ENCODE peak calls at places on chromosomes 13 and 19, in six cellular contexts. O is right atrium auricular region, F is adrenal gland, D is BE2C, G is A549, A is mucosa of descending colon. T is an unnamed sample. For H3K9me3, the result is how much of the 10 kb centered on the place peaks cover.

GRCh38 chr13:21894091-21894490 is 223.2 kb downstream of the FGF9 start:
- DNase-seq in D (no peak), F (no peak), A (peak), G (no peak), O (no peak), T (no peak)

GRCh38 chr19:29672933-29673336 is 7.7 kb downstream of the PLEKHF1 start:
- DNase-seq in O (no peak), G (no peak), D (no peak), A (peak), F (no peak), T (peak)

GRCh38 chr13:95341441-95341840 is 40.2 kb upstream of the ABCC4 start:
- DNase-seq in D (no peak), O (no peak), A (no peak), G (no peak), F (no peak), T (no peak)

GRCh38 chr13:43251967-43252366 is 228.6 kb downstream of the DNAJC15 start:
- DNase-seq in F (no peak), O (no peak), D (no peak), G (no peak), A (no peak), T (no peak)

GRCh38 chr19:30830875-30831274 is 458.7 kb downstream of the ZNF536 start:
- DNase-seq in D (no peak), F (no peak), A (no peak), G (no peak), O (no peak), T (no peak)

GRCh38 chr19:17778621-17779280 is 16.2 kb upstream of the B3GNT3 start:
- DNase-seq in D (no peak), A (peak), O (no peak), G (no peak), F (no peak), T (peak)

GRCh38 chr13:50365683-50366391 is 350.6 kb downstream of the KCNRG start:
- DNase-seq in O (no peak), G (no peak), A (no peak), F (no peak), D (no peak), T (no peak)

GRCh38 chr13:74796126-74796643 is 662.0 kb upstream of the KLF12 start:
- DNase-seq in F (no peak), O (no peak), G (no peak), D (no peak), A (no peak), T (no peak)

GRCh38 chr13:113786262-113786841 is 27.3 kb downstream of the TMEM255B start:
- DNase-seq in G (no peak), F (no peak), O (no peak), A (no peak), D (no peak), T (no peak)

GRCh38 chr19:10727599-10728250 is 9.8 kb downstream of the DNM2 start:
- DNase-seq in G (no peak), F (no peak), D (no peak), A (no peak), O (no peak), T (peak)

GRCh38 chr19:30074741-30075460 is 132.9 kb downstream of the URI1 start:
- DNase-seq in F (no peak), A (no peak), D (no peak), O (no peak), G (no peak), T (no peak)

GRCh38 chr13:99126821-99127220 is 73.8 kb upstream of the UBAC2 start:
- DNase-seq in G (no peak), A (no peak), F (no peak), D (no peak), O (no peak), T (no peak)
- H3K4me3 ChIP-seq in G (no peak), A (no peak), F (no peak), D (no peak), O (no peak), T (no peak)

GRCh38 chr19:14843169-14843568 is 5.6 kb downstream of the OR7A10 start:
- DNase-seq in F (no peak), D (no peak), O (no peak), A (no peak), G (no peak), T (no peak)

GRCh38 chr19:14835011-14835410 is at the start of the genes OR7A5 and OR7C1:
- DNase-seq in D (no peak), O (no peak), G (no peak), A (no peak), F (no peak), T (no peak)

GRCh38 chr19:14840206-14840605 is 5.2 kb upstream of the OR7A5 start:
- DNase-seq in F (no peak), D (no peak), O (no peak), A (no peak), G (no peak), T (no peak)

DNA sequence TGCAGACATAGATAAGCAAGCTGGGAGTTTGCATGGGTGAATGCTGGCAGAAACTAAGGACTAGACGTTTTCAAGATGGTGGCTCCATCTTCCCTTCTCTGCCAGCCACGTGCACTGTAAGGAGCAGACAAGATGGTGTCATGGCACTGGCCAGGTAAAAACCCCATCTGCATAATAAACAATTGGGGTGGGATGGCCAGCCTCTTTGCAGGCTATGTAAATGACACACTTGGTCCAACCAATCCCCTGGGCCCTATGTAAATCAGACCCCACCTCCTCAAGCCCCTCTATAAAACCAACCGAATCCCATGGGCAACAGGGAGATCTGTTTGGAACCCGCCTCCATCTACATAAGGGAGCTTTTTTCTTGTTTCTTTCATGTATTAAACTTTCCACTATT is 2.4 kb upstream of the OR7A5 start:
- DNase-seq in F (no peak), D (peak), G (no peak), A (no peak), O (no peak), T (no peak)
- H3K9me3 ChIP-seq in F (under half), D (under half), G (under half), A (under half), O (under half), T (under half)

GRCh38 chr13:34345601-34345939 is 527.6 kb downstream of the RFC3 start:
- DNase-seq in A (no peak), F (no peak), O (no peak), G (no peak), D (no peak), T (no peak)
- H3K4me3 ChIP-seq in A (no peak), F (no peak), O (no peak), G (no peak), D (peak), T (no peak)

GRCh38 chr13:84431646-84432045 is 549.4 kb upstream of the SLITRK1 start:
- DNase-seq in D (no peak), O (no peak), F (no peak), A (no peak), G (no peak), T (no peak)
- H3K9me3 ChIP-seq in D (under half), O (under half), F (under half), A (under half), G (under half), T (under half)

GRCh38 chr19:2033825-2034159 is 17.3 kb downstream of the MKNK2 start:
- DNase-seq in A (peak), D (no peak), F (no peak), O (no peak), G (no peak), T (no peak)

GRCh38 chr19:2033115-2033824 is 17.8 kb upstream of the BTBD2 start:
- DNase-seq in F (no peak), G (no peak), O (no peak), A (peak), D (no peak), T (no peak)

GRCh38 chr19:2034729-2035589 is 16.1 kb downstream of the MKNK2 start:
- DNase-seq in D (peak), O (no peak), G (no peak), A (peak), F (peak), T (peak)

GRCh38 chr19:2035590-2035991 is 15.5 kb downstream of the MKNK2 start:
- DNase-seq in O (no peak), G (no peak), A (no peak), F (no peak), D (no peak), T (no peak)

GRCh38 chr19:2032296-2032941 is 16.9 kb upstream of the BTBD2 start:
- DNase-seq in G (peak), A (peak), O (peak), D (peak), F (peak), T (peak)
- H3K4me3 ChIP-seq in G (peak), A (no peak), O (no peak), D (no peak), F (peak), T (no peak)

GRCh38 chr19:12015015-12015752 is 20.3 kb downstream of the ZNF433 start:
- DNase-seq in F (no peak), A (no peak), D (no peak), G (no peak), O (no peak), T (no peak)

GRCh38 chr19:12015753-12016116 is 19.7 kb downstream of the ZNF433 start:
- DNase-seq in D (no peak), O (no peak), F (no peak), A (no peak), G (no peak), T (no peak)
- H3K9me3 ChIP-seq in D (under half), O (under half), F (under half), A (half or more), G (under half), T (under half)

GRCh38 chr13:99196466-99197256 is 4.0 kb upstream of the UBAC2 start:
- DNase-seq in D (no peak), F (no peak), O (no peak), G (no peak), A (no peak), T (no peak)
- H3K4me3 ChIP-seq in D (no peak), F (no peak), O (no peak), G (no peak), A (no peak), T (no peak)

GRCh38 chr19:19747357-19748220 is 14.7 kb upstream of the ZNF14 start:
- DNase-seq in A (no peak), O (peak), F (peak), D (no peak), G (no peak), T (no peak)
- H3K9me3 ChIP-seq in A (under half), O (under half), F (under half), D (under half), G (under half), T (under half)

DNA sequence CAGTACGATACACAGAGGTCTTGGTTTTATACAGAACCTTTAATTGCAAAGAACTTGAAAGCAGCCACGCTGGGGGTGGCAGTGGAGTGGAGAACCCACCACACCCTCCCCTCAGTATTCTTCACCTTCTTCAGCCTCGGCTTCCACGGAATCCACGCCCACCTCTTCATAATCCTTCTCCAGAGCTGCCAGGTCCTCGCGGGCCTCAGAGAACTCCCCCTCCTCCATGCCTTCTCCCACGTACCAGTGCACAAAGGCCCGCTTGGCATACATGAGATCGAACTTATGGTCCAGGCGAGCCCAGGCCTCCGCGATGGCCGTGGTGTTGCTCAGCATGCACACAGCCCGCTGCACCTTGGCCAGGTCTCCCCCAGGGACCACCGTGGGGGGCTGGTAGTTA is 7.9 kb downstream of the TUBA3C start:
- DNase-seq in O (no peak), F (no peak), D (no peak), G (no peak), A (no peak), T (no peak)
- H3K4me3 ChIP-seq in O (no peak), F (no peak), D (no peak), G (no peak), A (no peak), T (no peak)

DNA sequence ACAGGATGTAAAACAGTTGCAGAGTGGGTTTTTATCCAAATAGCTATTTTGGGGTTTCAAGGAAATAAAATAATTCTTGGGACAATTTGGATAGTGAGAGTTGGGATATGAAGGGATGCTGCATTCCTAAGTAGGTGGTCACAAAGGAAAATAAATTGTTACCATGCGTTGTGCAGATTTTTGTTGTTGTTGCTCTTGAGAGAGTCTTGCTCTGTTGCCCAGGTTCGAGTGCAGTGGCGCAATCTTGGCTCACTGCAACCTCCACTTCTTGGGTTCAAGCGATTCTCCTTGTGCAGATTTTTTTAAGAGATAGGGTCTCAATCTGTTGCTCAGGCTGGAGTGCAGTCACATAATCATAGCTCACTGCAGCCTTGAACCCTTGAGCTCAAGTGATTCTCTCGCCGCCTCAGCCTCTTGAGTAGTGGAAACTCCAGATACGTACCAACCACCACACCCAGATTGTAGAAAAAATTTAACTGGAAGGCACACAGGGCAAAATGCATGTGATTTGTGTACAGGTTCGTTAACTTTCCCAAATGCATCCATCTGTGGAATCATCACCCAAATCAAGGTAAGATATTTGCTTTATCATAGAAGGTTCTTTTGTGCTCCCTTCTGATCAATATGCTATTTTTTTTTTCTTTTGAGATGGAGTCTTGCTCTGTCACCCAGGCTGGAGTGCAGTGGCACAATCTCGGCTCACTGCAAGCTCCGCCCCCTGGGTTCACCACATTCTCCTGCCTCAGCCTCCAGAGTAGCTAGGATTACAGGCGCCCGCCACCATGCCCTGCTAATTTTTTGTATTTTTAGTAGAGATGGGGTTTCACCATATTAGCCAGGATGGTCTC is 16.0 kb downstream of the SLC1A5 start:
- DNase-seq in O (no peak), A (no peak), D (no peak), F (no peak), G (no peak), T (peak)
- H3K9me3 ChIP-seq in O (under half), A (under half), D (under half), F (under half), G (under half), T (under half)